ENCODE peak calls at places on chromosomes 7 and 10, in seven cellular contexts. B, F, H, O, N, P and C are unnamed samples.

GRCh38 chr7:96136600-96137239 is 185.2 kb downstream of the SLC25A13 start:
- DNase-seq in B (no peak), F (no peak), H (no peak), O (no peak), N (no peak), P (no peak), C (no peak)

GRCh38 chr10:24503627-24504320 is 219.9 kb downstream of the ARHGAP21 start:
- DNase-seq in B (peak; percentile 64), F (peak; percentile 62), H (no peak), O (peak; percentile 30), N (peak; percentile 72), P (no peak), C (no peak)

GRCh38 chr7:26609082-26609481 is 255.3 kb downstream of the SKAP2 start:
- DNase-seq in B (no peak), F (no peak), H (no peak), O (no peak), N (no peak), P (no peak), C (no peak)

GRCh38 chr10:92284112-92284704 is 6.7 kb downstream of the CPEB3 start:
- DNase-seq in B (no peak), F (peak; percentile 82), H (no peak), O (no peak), N (no peak), P (peak; percentile 4), C (no peak)

GRCh38 chr7:2109936-2110585 is 122.7 kb downstream of the MAD1L1 start:
- DNase-seq in B (peak; percentile 39), F (peak; percentile 91), H (no peak), O (no peak), N (peak; percentile 93), P (no peak), C (no peak)

GRCh38 chr10:74977913-74978847 is 133.3 kb upstream of the SAMD8 start:
- DNase-seq in B (no peak), F (no peak), H (no peak), O (peak; percentile 36), N (no peak), P (no peak), C (no peak)

GRCh38 chr10:93999401-93999851 is 5.7 kb downstream of the PLCE1 start:
- DNase-seq in B (peak; percentile 71), F (peak; percentile 22), H (no peak), O (no peak), N (peak; percentile 62), P (peak; percentile 10), C (no peak)

GRCh38 chr10:36489928-36490279 is 635.5 kb upstream of the ANKRD30A start:
- DNase-seq in B (no peak), F (peak; percentile 85), H (no peak), O (no peak), N (peak; percentile 88), P (no peak), C (no peak)

GRCh38 chr7:21370283-21370982 is 57.5 kb upstream of the SP4 start:
- DNase-seq in B (no peak), F (no peak), H (no peak), O (no peak), N (no peak), P (no peak), C (no peak)

GRCh38 chr7:156479596-156479995 is 161.0 kb upstream of the RNF32 start:
- DNase-seq in B (no peak), F (no peak), H (no peak), O (no peak), N (no peak), P (no peak), C (no peak)

GRCh38 chr7:114678116-114678515 is 243.8 kb upstream of the MDFIC start:
- DNase-seq in B (no peak), F (no peak), H (no peak), O (no peak), N (no peak), P (no peak), C (no peak)

GRCh38 chr10:112388548-112388947 is 14.6 kb downstream of the ACSL5 start:
- DNase-seq in B (no peak), F (no peak), H (no peak), O (no peak), N (no peak), P (no peak), C (no peak)

GRCh38 chr10:86301431-86301830 is 65.2 kb downstream of the GRID1 start:
- DNase-seq in B (peak; percentile 10), F (no peak), H (no peak), O (no peak), N (no peak), P (no peak), C (no peak)

GRCh38 chr10:132674311-132674710 is 111.6 kb downstream of the NKX6-2 start:
- DNase-seq in B (no peak), F (no peak), H (no peak), O (no peak), N (no peak), P (no peak), C (no peak)

GRCh38 chr10:69572159-69573055 is 815 bp downstream of the NEUROG3 start:
- DNase-seq in B (no peak), F (no peak), H (no peak), O (no peak), N (no peak), P (no peak), C (no peak)

GRCh38 chr10:43229208-43230061 is 37.4 kb downstream of the RASGEF1A start:
- DNase-seq in B (no peak), F (no peak), H (no peak), O (no peak), N (no peak), P (no peak), C (peak; percentile 22)

GRCh38 chr10:112991888-112992491 is 41.9 kb downstream of the TCF7L2 start:
- DNase-seq in B (no peak), F (no peak), H (no peak), O (no peak), N (no peak), P (peak; percentile 64), C (peak; percentile 43)

GRCh38 chr10:112280205-112280921 is 2.8 kb upstream of the TECTB start:
- DNase-seq in B (no peak), F (no peak), H (no peak), O (no peak), N (no peak), P (no peak), C (no peak)

GRCh38 chr7:131011976-131012375 is 278.0 kb upstream of the KLF14 start:
- DNase-seq in B (no peak), F (peak; percentile 94), H (no peak), O (no peak), N (peak; percentile 77), P (no peak), C (no peak)

GRCh38 chr10:88254091-88254490 is 329.0 kb downstream of the RNLS start:
- DNase-seq in B (no peak), F (peak; percentile 73), H (no peak), O (no peak), N (peak; percentile 82), P (no peak), C (no peak)

GRCh38 chr7:122736183-122736582 is 33.5 kb upstream of the RNF148 start:
- DNase-seq in B (no peak), F (peak; percentile 5), H (no peak), O (no peak), N (no peak), P (no peak), C (no peak)

GRCh38 chr7:105862770-105863169 is 13.6 kb downstream of the ATXN7L1 start:
- DNase-seq in B (no peak), F (no peak), H (no peak), O (no peak), N (no peak), P (no peak), C (no peak)

GRCh38 chr10:128744092-128744491 is 617.9 kb upstream of the MKI67 start:
- DNase-seq in B (no peak), F (no peak), H (no peak), O (no peak), N (no peak), P (no peak), C (no peak)

GRCh38 chr10:31075434-31075833 is 43.8 kb upstream of the ZNF438 start:
- DNase-seq in B (no peak), F (peak; percentile 92), H (no peak), O (no peak), N (peak; percentile 94), P (no peak), C (no peak)

GRCh38 chr10:93445097-93445960 is 36.8 kb downstream of the MYOF start:
- DNase-seq in B (peak; percentile 97), F (peak; percentile 100), H (no peak), O (no peak), N (peak; percentile 99), P (peak; percentile 61), C (peak; percentile 67)